ENCODE peak calls at places on chromosomes 3 and 15, in ten cellular contexts. U is GM06990; Y is CD4-positive, alpha-beta T cell; W is upper lobe of right lung; F is thyroid gland; J is foreskin fibroblast; M is ovary; D is GM13977; V is endothelial cell; I is AG10803. N is an unnamed sample.

GRCh38 chr3:136186850-136187249 is 9.3 kb downstream of the MSL2 start:
- DNase-seq in U (no peak), Y (no peak), W (no peak), F (no peak), J (no peak), M (no peak), D (no peak), V (no peak), I (no peak), N (no peak)

GRCh38 chr3:98972155-98972554 is 70.7 kb upstream of the DCBLD2 start:
- DNase-seq in U (no peak), Y (no peak), W (no peak), F (no peak), J (peak), M (no peak), D (no peak), V (no peak), I (peak), N (no peak)

GRCh38 chr15:85125056-85125661 is 143.5 kb downstream of the PDE8A start:
- DNase-seq in U (no peak), Y (no peak), W (no peak), F (no peak), J (peak), M (no peak), D (no peak), V (no peak), I (peak), N (no peak)

GRCh38 chr15:69666441-69666882 is 213.8 kb downstream of the RPLP1 start:
- DNase-seq in U (peak), Y (no peak), W (no peak), F (no peak), J (no peak), M (peak), D (peak), V (no peak), I (peak), N (peak)

GRCh38 chr15:95284933-95285401 is 1045.5 kb upstream of the NR2F2 start:
- DNase-seq in U (peak), Y (no peak), W (no peak), F (no peak), J (peak), M (peak), D (no peak), V (peak), I (peak), N (no peak)

GRCh38 chr15:85411992-85412538 is 31.7 kb downstream of the AKAP13 start:
- DNase-seq in U (no peak), Y (no peak), W (no peak), F (no peak), J (peak), M (no peak), D (no peak), V (no peak), I (peak), N (no peak)

GRCh38 chr3:38255627-38256026 is 10.0 kb upstream of the SLC22A13 start:
- DNase-seq in U (no peak), Y (no peak), W (no peak), F (no peak), J (no peak), M (no peak), D (no peak), V (no peak), I (no peak), N (no peak)

GRCh38 chr3:10546887-10547286 is 41.5 kb upstream of the ATP2B2 start:
- DNase-seq in U (no peak), Y (no peak), W (peak), F (no peak), J (no peak), M (no peak), D (no peak), V (no peak), I (no peak), N (no peak)

GRCh38 chr3:120636790-120637401 is 40.8 kb downstream of the NDUFB4 start:
- DNase-seq in U (no peak), Y (no peak), W (no peak), F (no peak), J (no peak), M (no peak), D (no peak), V (no peak), I (no peak), N (no peak)

GRCh38 chr3:8622873-8623725 is 21.5 kb downstream of the SSUH2 start:
- DNase-seq in U (peak), Y (no peak), W (peak), F (peak), J (peak), M (peak), D (peak), V (peak), I (peak), N (no peak)

GRCh38 chr3:61847784-61848462 is 286.6 kb downstream of the PTPRG start:
- DNase-seq in U (no peak), Y (no peak), W (peak), F (peak), J (peak), M (peak), D (no peak), V (no peak), I (peak), N (no peak)

GRCh38 chr3:85270488-85270887 is 311.7 kb downstream of the CADM2 start:
- DNase-seq in U (no peak), Y (no peak), W (no peak), F (no peak), J (no peak), M (no peak), D (no peak), V (no peak), I (no peak), N (no peak)

GRCh38 chr3:55434789-55435188 is 52.3 kb downstream of the WNT5A start:
- DNase-seq in U (no peak), Y (no peak), W (no peak), F (no peak), J (peak), M (no peak), D (peak), V (peak), I (no peak), N (peak)

GRCh38 chr3:49967307-49967706 is 27.4 kb downstream of the RBM6 start:
- DNase-seq in U (no peak), Y (no peak), W (no peak), F (no peak), J (no peak), M (peak), D (no peak), V (no peak), I (no peak), N (no peak)

GRCh38 chr15:87981969-87982368 is 274.6 kb downstream of the NTRK3 start:
- DNase-seq in U (no peak), Y (no peak), W (no peak), F (no peak), J (no peak), M (no peak), D (no peak), V (no peak), I (no peak), N (no peak)

GRCh38 chr3:123070471-123070870 is 3.6 kb downstream of the PDIA5 start:
- DNase-seq in U (no peak), Y (no peak), W (no peak), F (no peak), J (no peak), M (no peak), D (no peak), V (no peak), I (no peak), N (no peak)

GRCh38 chr3:177352424-177352823 is 155.1 kb upstream of the TBL1XR1 start:
- DNase-seq in U (no peak), Y (no peak), W (no peak), F (no peak), J (no peak), M (no peak), D (no peak), V (no peak), I (no peak), N (no peak)

GRCh38 chr3:102163039-102163817 is 271.6 kb upstream of the ZPLD1 start:
- DNase-seq in U (no peak), Y (no peak), W (no peak), F (peak), J (peak), M (no peak), D (no peak), V (no peak), I (peak), N (no peak)

GRCh38 chr3:34235096-34235495 is 436.7 kb downstream of the PDCD6IP start:
- DNase-seq in U (no peak), Y (no peak), W (no peak), F (no peak), J (no peak), M (no peak), D (no peak), V (no peak), I (no peak), N (no peak)

GRCh38 chr3:168801792-168802191 is 706.1 kb upstream of the GOLIM4 start:
- DNase-seq in U (no peak), Y (no peak), W (no peak), F (no peak), J (peak), M (no peak), D (no peak), V (no peak), I (peak), N (no peak)

GRCh38 chr3:95434436-95434835 is 1371.6 kb downstream of the NSUN3 start:
- DNase-seq in U (no peak), Y (no peak), W (no peak), F (no peak), J (no peak), M (no peak), D (no peak), V (no peak), I (no peak), N (no peak)

GRCh38 chr3:30098656-30099454 is 507.5 kb upstream of the TGFBR2 start:
- DNase-seq in U (no peak), Y (no peak), W (no peak), F (no peak), J (peak), M (no peak), D (no peak), V (no peak), I (peak), N (no peak)

GRCh38 chr15:68586274-68586961 is 7.6 kb downstream of the CORO2B start:
- DNase-seq in U (no peak), Y (no peak), W (peak), F (no peak), J (peak), M (no peak), D (no peak), V (no peak), I (peak), N (no peak)

GRCh38 chr3:100216713-100217112 is 44.1 kb upstream of the TBC1D23 start:
- DNase-seq in U (no peak), Y (no peak), W (no peak), F (no peak), J (peak), M (no peak), D (no peak), V (no peak), I (peak), N (no peak)

GRCh38 chr3:99532246-99532645 is 106.1 kb upstream of the COL8A1 start:
- DNase-seq in U (no peak), Y (no peak), W (no peak), F (peak), J (peak), M (peak), D (peak), V (peak), I (peak), N (peak)

GRCh38 chr15:50181206-50181982 is 602 bp upstream of the SLC27A2 start:
- DNase-seq in U (no peak), Y (no peak), W (no peak), F (peak), J (no peak), M (no peak), D (no peak), V (no peak), I (no peak), N (no peak)

GRCh38 chr15:41933771-41934170 is 38.6 kb downstream of the EHD4 start:
- DNase-seq in U (no peak), Y (no peak), W (no peak), F (no peak), J (peak), M (no peak), D (no peak), V (no peak), I (no peak), N (no peak)

GRCh38 chr3:193040836-193041672 is 123.4 kb upstream of the MB21D2 start:
- DNase-seq in U (peak), Y (no peak), W (no peak), F (no peak), J (peak), M (no peak), D (peak), V (peak), I (peak), N (peak)

GRCh38 chr15:76533060-76533955 is 196.7 kb downstream of the ISL2 start:
- DNase-seq in U (no peak), Y (no peak), W (no peak), F (no peak), J (peak), M (no peak), D (no peak), V (no peak), I (no peak), N (no peak)

GRCh38 chr15:70589221-70589620 is 174.1 kb downstream of the UACA start:
- DNase-seq in U (no peak), Y (no peak), W (no peak), F (no peak), J (peak), M (no peak), D (no peak), V (no peak), I (peak), N (no peak)

GRCh38 chr3:190504354-190505125 is 9.3 kb upstream of the IL1RAP start:
- DNase-seq in U (no peak), Y (no peak), W (no peak), F (no peak), J (no peak), M (no peak), D (no peak), V (no peak), I (peak), N (no peak)

GRCh38 chr3:27311400-27311799 is 57.8 kb downstream of the NEK10 start:
- DNase-seq in U (no peak), Y (no peak), W (no peak), F (no peak), J (peak), M (no peak), D (no peak), V (no peak), I (peak), N (no peak)

GRCh38 chr15:31267161-31268107 is 59.2 kb upstream of the KLF13 start:
- DNase-seq in U (no peak), Y (no peak), W (peak), F (no peak), J (no peak), M (no peak), D (no peak), V (no peak), I (no peak), N (no peak)

GRCh38 chr3:69033470-69033869 is 18.7 kb downstream of the TMF1 start:
- DNase-seq in U (no peak), Y (no peak), W (no peak), F (no peak), J (peak), M (no peak), D (no peak), V (no peak), I (no peak), N (no peak)

GRCh38 chr3:146747928-146748327 is 142.8 kb upstream of the PLSCR5 start:
- DNase-seq in U (no peak), Y (no peak), W (no peak), F (no peak), J (peak), M (no peak), D (no peak), V (no peak), I (peak), N (no peak)

GRCh38 chr15:71730277-71731144 is 79.8 kb upstream of the NR2E3 start:
- DNase-seq in U (no peak), Y (no peak), W (no peak), F (peak), J (peak), M (no peak), D (peak), V (peak), I (peak), N (peak)

GRCh38 chr3:83435173-83435572 is 1523.6 kb upstream of the CADM2 start:
- DNase-seq in U (no peak), Y (no peak), W (no peak), F (no peak), J (no peak), M (no peak), D (no peak), V (peak), I (no peak), N (no peak)

GRCh38 chr3:2540115-2540514 is 441.4 kb downstream of the CNTN4 start:
- DNase-seq in U (no peak), Y (no peak), W (no peak), F (no peak), J (no peak), M (no peak), D (no peak), V (no peak), I (no peak), N (no peak)
- TF ChIP-seq CTCF in U (no peak), Y (no peak), W (no peak), F (no peak), J (no peak), M (no peak), D (no peak), V (no peak), I (no peak), N (no peak)

DNA sequence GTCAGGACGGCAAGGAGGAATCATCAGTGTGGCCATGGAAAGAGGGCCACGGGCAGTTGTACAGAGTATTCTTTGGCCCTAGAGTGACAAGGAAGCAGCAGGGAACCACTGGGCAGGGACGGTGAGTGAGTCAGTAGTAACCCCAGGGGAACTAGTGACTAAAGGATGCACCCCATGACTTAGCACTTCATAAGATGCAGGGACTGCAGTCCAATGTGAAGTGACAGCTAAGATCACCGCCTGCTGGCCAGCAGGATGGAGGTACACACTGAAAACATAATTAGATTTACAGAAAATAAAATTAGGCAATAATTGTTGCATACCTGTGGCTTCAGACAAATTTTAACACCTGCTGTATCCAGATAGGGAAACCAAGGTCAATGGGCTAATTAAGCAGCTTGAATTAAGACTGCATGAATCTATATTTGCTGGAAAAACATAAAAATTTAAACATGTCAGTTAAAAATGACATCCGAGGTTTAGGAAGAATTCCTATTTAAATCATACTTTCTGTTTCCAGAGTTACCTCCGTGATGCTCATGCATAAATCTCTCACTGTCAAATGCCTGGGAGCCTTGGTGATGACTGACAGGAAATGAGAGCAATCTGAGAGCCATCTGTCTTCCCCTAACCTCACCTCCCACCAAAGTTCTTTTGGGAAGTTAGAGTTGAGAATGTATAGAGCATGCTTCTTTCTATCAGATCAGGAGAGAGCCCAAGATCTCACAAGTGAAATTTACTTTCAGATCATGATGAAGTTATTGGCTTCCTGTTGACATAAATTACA is 56.5 kb downstream of the DCLK3 start:
- DNase-seq in U (no peak), Y (no peak), W (no peak), F (no peak), J (peak), M (no peak), D (no peak), V (no peak), I (peak), N (no peak)
- TF ChIP-seq CTCF in U (no peak), Y (no peak), W (no peak), F (no peak), J (peak), M (no peak), D (peak), V (peak), I (peak), N (peak)

GRCh38 chr3:11651900-11652299 is 8.2 kb upstream of the VGLL4 start:
- DNase-seq in U (peak), Y (no peak), W (no peak), F (no peak), J (peak), M (no peak), D (peak), V (no peak), I (peak), N (no peak)
- TF ChIP-seq CTCF in U (peak), Y (peak), W (peak), F (peak), J (peak), M (no peak), D (peak), V (peak), I (peak), N (peak)

GRCh38 chr3:165343185-165343584 is 147.0 kb upstream of the SLITRK3 start:
- DNase-seq in U (no peak), Y (no peak), W (no peak), F (no peak), J (no peak), M (no peak), D (no peak), V (no peak), I (no peak), N (no peak)

GRCh38 chr3:165336786-165337185 is 140.6 kb upstream of the SLITRK3 start:
- DNase-seq in U (no peak), Y (no peak), W (no peak), F (no peak), J (no peak), M (no peak), D (no peak), V (no peak), I (no peak), N (no peak)

DNA sequence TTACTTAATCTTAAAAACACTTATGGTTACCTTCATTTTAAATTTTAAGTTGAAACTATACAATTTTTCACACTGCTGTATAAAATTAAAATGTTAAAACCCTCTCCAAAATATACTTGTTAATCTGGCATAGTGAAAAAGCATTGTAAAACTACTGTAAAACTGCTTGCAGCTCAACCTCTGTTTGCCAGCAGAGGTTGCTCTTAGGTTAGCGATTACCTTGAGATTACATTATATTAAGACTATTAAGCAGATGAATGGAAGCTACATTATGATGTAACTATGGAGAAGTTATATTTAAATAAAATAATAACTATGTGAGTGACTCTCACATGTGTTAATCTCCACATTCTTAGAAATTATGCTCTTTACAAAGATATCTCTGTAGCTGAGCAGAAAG is 143.6 kb upstream of the SLITRK3 start:
- DNase-seq in U (no peak), Y (no peak), W (no peak), F (no peak), J (no peak), M (no peak), D (no peak), V (no peak), I (no peak), N (no peak)
- TF ChIP-seq CTCF in U (no peak), Y (no peak), W (peak), F (no peak), J (no peak), M (no peak), D (no peak), V (no peak), I (no peak), N (no peak)

GRCh38 chr3:183192650-183193300 is 30.2 kb upstream of the LAMP3 start:
- DNase-seq in U (no peak), Y (no peak), W (no peak), F (no peak), J (no peak), M (no peak), D (no peak), V (no peak), I (no peak), N (no peak)

GRCh38 chr3:183189641-183190040 is 27.1 kb upstream of the LAMP3 start:
- DNase-seq in U (no peak), Y (no peak), W (no peak), F (no peak), J (peak), M (no peak), D (no peak), V (no peak), I (no peak), N (no peak)

GRCh38 chr3:183193762-183194701 is 31.5 kb upstream of the LAMP3 start:
- DNase-seq in U (no peak), Y (no peak), W (no peak), F (no peak), J (peak), M (no peak), D (no peak), V (no peak), I (no peak), N (no peak)

GRCh38 chr3:183185696-183186095 is 23.2 kb upstream of the LAMP3 start:
- DNase-seq in U (no peak), Y (no peak), W (no peak), F (no peak), J (peak), M (no peak), D (no peak), V (no peak), I (peak), N (no peak)

DNA sequence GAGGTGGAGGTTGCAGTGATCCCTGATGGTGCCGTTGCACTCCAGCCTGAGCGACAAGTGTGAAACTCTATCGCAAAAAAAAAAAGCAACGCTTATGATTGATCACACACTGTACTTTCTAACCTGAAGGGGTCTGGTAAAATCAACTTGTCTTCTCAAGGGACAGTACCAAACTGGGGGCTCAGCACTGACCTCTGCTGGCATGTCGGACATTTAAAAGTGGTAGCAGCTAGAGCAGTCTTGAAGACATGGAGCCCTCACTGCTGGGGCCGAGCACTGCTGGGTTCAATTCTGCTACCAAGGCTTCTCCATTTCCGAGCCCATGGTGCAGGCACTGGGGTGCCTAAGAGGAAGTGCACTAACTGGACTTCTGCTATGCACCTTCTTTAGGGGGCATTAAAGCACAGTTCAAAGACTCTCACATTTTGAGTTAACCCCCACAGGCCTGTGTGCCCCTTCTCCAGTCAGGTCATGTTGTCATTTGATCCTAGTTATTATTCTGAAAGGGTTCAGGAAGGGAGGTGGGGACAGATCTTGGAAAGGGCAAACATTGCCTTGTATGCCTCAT is 26.4 kb upstream of the LAMP3 start:
- DNase-seq in U (no peak), Y (peak), W (no peak), F (peak), J (peak), M (no peak), D (peak), V (peak), I (no peak), N (peak)
- TF ChIP-seq CTCF in U (peak), Y (no peak), W (peak), F (no peak), J (peak), M (no peak), D (peak), V (peak), I (peak), N (peak)